ENCODE peak calls at places on chromosomes 12 and 14, in six cellular contexts. E, P, D, C, J and L are unnamed samples.

GRCh38 chr14:104925941-104926609 is 1.4 kb downstream of the PLD4 start:
- DNase-seq in E (no peak), P (no peak), J (no peak), D (no peak), C (no peak), L (no peak)

GRCh38 chr12:71174825-71175224 is 17.0 kb upstream of the TSPAN8 start:
- DNase-seq in E (no peak), P (no peak), D (no peak), J (no peak), C (no peak), L (no peak)

GRCh38 chr14:92493024-92493423 is 20.6 kb upstream of the RIN3 start:
- DNase-seq in E (no peak), C (no peak), D (no peak), J (no peak), P (no peak), L (no peak)

GRCh38 chr12:39605996-39606395 is 13.6 kb downstream of the ABCD2 start:
- DNase-seq in J (peak), P (no peak), C (no peak), D (no peak), E (no peak), L (no peak)

GRCh38 chr12:49622501-49623141 is 740 bp upstream of the PRPF40B start:
- DNase-seq in P (no peak), E (peak), C (peak), J (peak), D (peak), L (peak)

GRCh38 chr12:31019106-31019505 is 54.6 kb upstream of the DDX11 start:
- DNase-seq in J (no peak), P (no peak), C (no peak), D (no peak), E (no peak), L (no peak)

GRCh38 chr12:88493651-88494050 is 86.6 kb downstream of the KITLG start:
- DNase-seq in J (peak), P (no peak), E (no peak), C (no peak), D (no peak), L (no peak)

GRCh38 chr12:4284306-4284705 is 10.7 kb downstream of the CCND2 start:
- DNase-seq in J (no peak), D (no peak), C (no peak), P (no peak), E (no peak), L (no peak)

GRCh38 chr12:62332598-62332997 is 72.4 kb downstream of the USP15 start:
- DNase-seq in D (no peak), E (no peak), C (no peak), J (peak), P (no peak), L (no peak)

GRCh38 chr14:89773151-89773550 is 181.4 kb downstream of the EFCAB11 start:
- DNase-seq in D (peak), E (no peak), C (no peak), J (no peak), P (no peak), L (no peak)

GRCh38 chr14:67358914-67359313 is 690 bp downstream of the ATP6V1D start:
- DNase-seq in J (no peak), D (no peak), E (no peak), C (no peak), P (peak), L (no peak)

GRCh38 chr12:53196486-53196885 is 10.6 kb downstream of the ITGB7 start:
- DNase-seq in J (no peak), E (no peak), P (no peak), D (no peak), C (no peak), L (no peak)

GRCh38 chr12:87323369-87323768 is 705.8 kb downstream of the C12orf50 start:
- DNase-seq in D (no peak), P (no peak), E (no peak), C (no peak), J (no peak), L (no peak)

GRCh38 chr14:69055125-69055524 is 76.0 kb upstream of the ACTN1 start:
- DNase-seq in D (no peak), J (no peak), E (no peak), C (no peak), P (no peak), L (no peak)

GRCh38 chr14:53055003-53055402 is 98.1 kb downstream of the DDHD1 start:
- DNase-seq in E (peak), C (peak), D (peak), J (peak), P (peak), L (no peak)

GRCh38 chr14:54650331-54651017 is 83.5 kb downstream of the SAMD4A start:
- DNase-seq in D (no peak), J (peak), C (no peak), P (no peak), E (no peak), L (no peak)

GRCh38 chr14:89621009-89621421 is 204.0 kb upstream of the FOXN3 start:
- DNase-seq in P (no peak), D (no peak), E (peak), C (peak), J (no peak), L (peak)

GRCh38 chr12:3204716-3205617 is 127.8 kb downstream of the TSPAN9 start:
- DNase-seq in D (no peak), C (no peak), E (no peak), J (no peak), P (no peak), L (no peak)

GRCh38 chr14:21768116-21768874 is 94.7 kb upstream of the OR4E1 start:
- DNase-seq in D (peak), E (peak), J (no peak), P (peak), C (peak), L (no peak)

GRCh38 chr14:89697281-89698060 is 257.1 kb downstream of the EFCAB11 start:
- DNase-seq in C (peak), J (no peak), E (no peak), P (no peak), D (no peak), L (no peak)

GRCh38 chr12:68286396-68286795 is 33.0 kb upstream of the IL22 start:
- DNase-seq in C (no peak), E (no peak), P (no peak), D (no peak), J (no peak), L (no peak)

GRCh38 chr14:104881369-104881979 is 16.4 kb downstream of the CEP170B start:
- DNase-seq in C (no peak), P (no peak), J (no peak), E (no peak), D (no peak), L (no peak)

GRCh38 chr14:105885561-105886320 is 359.4 kb downstream of the TMEM121 start:
- DNase-seq in J (no peak), D (peak), E (no peak), P (no peak), C (no peak), L (no peak)

GRCh38 chr12:111598637-111599458 is at the start of gene ATXN2:
- DNase-seq in D (peak), E (peak), P (peak), J (no peak), C (peak), L (no peak)

GRCh38 chr12:56425940-56426438 is 23.2 kb downstream of the TIMELESS start:
- DNase-seq in D (no peak), E (no peak), J (no peak), P (no peak), C (no peak), L (no peak)

GRCh38 chr14:95157987-95158712 is 821 bp upstream of the DICER1 start:
- DNase-seq in D (peak), J (no peak), P (no peak), C (peak), E (peak), L (no peak)

GRCh38 chr14:33686218-33686617 is 264.7 kb downstream of the EGLN3 start:
- DNase-seq in D (no peak), E (no peak), P (no peak), J (peak), C (no peak), L (no peak)

GRCh38 chr14:50980451-50980850 is 36.2 kb upstream of the PYGL start:
- DNase-seq in E (no peak), C (no peak), P (no peak), J (no peak), D (no peak), L (no peak)